ENCODE peak calls at places on chromosome 21, in five cellular contexts. Y is mammary epithelial cell, I is body of pancreas, R is ascending aorta, L is PC-9. J is an unnamed sample.

GRCh38 chr21:30234643-30235042 is 18.7 kb upstream of the CLDN8 start:
- DNase-seq in I (no peak), L (no peak), R (no peak), Y (peak), J (peak)

GRCh38 chr21:31181089-31181757 is 142.9 kb upstream of the KRTAP19-8 start:
- DNase-seq in L (no peak), I (no peak), Y (no peak), R (no peak), J (no peak)

GRCh38 chr21:36408568-36408967 is 23.4 kb downstream of the CHAF1B start:
- DNase-seq in Y (no peak), I (no peak), L (no peak), R (no peak), J (no peak)

GRCh38 chr21:30337644-30338170 is at the start of gene KRTAP27-1:
- DNase-seq in I (no peak), Y (peak), R (no peak), L (no peak), J (peak)

GRCh38 chr21:21801921-21802320 is 803.7 kb downstream of the NCAM2 start:
- DNase-seq in I (no peak), Y (no peak), L (no peak), R (no peak), J (no peak)

GRCh38 chr21:30839304-30839703 is 9.7 kb upstream of the KRTAP7-1 start:
- DNase-seq in L (no peak), Y (peak), R (no peak), I (no peak), J (peak)

GRCh38 chr21:36320421-36321324 is 676 bp downstream of the MORC3 start:
- DNase-seq in L (peak), R (peak), Y (peak), I (peak), J (peak)

GRCh38 chr21:33314096-33314495 is 10.7 kb upstream of the IFNAR1 start:
- DNase-seq in I (no peak), R (no peak), L (no peak), Y (peak), J (no peak)

GRCh38 chr21:36735201-36735515 is 36.2 kb downstream of the SIM2 start:
- DNase-seq in L (no peak), R (no peak), I (no peak), Y (no peak), J (no peak)

GRCh38 chr21:36757246-36757645 is 58.3 kb downstream of the SIM2 start:
- DNase-seq in R (no peak), Y (no peak), I (no peak), L (no peak), J (no peak)

GRCh38 chr21:36773111-36773510 is 74.2 kb downstream of the SIM2 start:
- DNase-seq in L (peak), R (peak), I (peak), Y (peak), J (peak)

GRCh38 chr21:43361493-43362296 is 65.2 kb downstream of the SIK1 start:
- DNase-seq in R (no peak), L (no peak), I (no peak), Y (peak), J (peak)

GRCh38 chr21:43362928-43363314 is 64.0 kb downstream of the SIK1 start:
- DNase-seq in L (no peak), Y (no peak), I (no peak), R (no peak), J (no peak)

GRCh38 chr21:43363506-43364260 is 63.2 kb downstream of the SIK1 start:
- DNase-seq in L (no peak), Y (no peak), I (no peak), R (no peak), J (no peak)

GRCh38 chr21:43361127-43361492 is 65.8 kb downstream of the SIK1 start:
- DNase-seq in Y (peak), R (no peak), L (no peak), I (no peak), J (no peak)

DNA sequence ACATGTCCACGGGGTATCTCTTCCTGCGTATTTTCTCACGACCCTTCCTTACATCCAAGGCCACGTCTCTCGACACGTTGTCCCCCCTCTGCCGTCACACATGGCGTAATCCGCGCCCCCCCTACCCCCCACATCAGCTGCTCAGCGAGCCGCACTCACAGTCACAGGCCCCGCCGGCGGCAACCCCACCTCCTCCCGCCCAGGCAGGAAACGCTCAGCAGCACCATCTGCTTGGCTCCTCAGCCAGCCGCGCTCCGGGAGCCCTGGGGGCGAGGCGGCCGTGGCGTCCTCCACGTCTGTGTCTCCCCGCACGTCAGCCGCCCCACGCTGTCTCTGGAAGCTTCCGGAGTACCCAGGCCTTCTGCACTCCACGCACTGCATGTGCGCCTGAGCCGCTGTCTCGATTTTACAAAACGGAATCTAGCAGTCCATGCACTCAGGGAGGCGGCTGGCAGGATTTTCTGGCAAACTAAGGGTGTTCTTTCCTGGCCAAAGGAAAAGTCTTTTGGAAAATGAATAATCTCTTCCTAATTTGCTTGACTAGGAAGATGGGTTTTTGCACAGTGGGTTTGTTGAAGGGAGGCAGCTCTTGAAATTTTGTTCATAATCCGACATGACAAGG is 64.5 kb downstream of the SIK1 start:
- DNase-seq in Y (peak), I (peak), L (no peak), R (peak), J (no peak)
- H3K27ac ChIP-seq in Y (peak), I (no peak), L (no peak), R (no peak), J (peak)

GRCh38 chr21:26801524-26801923 is 43.7 kb downstream of the ADAMTS1 start:
- DNase-seq in L (no peak), I (no peak), Y (no peak), R (no peak), J (no peak)
- H3K27ac ChIP-seq in L (no peak), I (no peak), Y (no peak), R (peak), J (no peak)

GRCh38 chr21:28913071-28913470 is 79.6 kb downstream of the LTN1 start:
- DNase-seq in L (no peak), Y (no peak), R (no peak), I (no peak), J (no peak)

GRCh38 chr21:28910280-28910887 is 82.3 kb downstream of the LTN1 start:
- DNase-seq in L (no peak), Y (no peak), I (no peak), R (no peak), J (no peak)

GRCh38 chr21:28916150-28916893 is 76.4 kb downstream of the LTN1 start:
- DNase-seq in I (no peak), L (no peak), R (no peak), Y (no peak), J (no peak)
- H3K27ac ChIP-seq in I (no peak), L (no peak), R (no peak), Y (no peak), J (no peak)

GRCh38 chr21:34576043-34576466 is 38.9 kb downstream of the RCAN1 start:
- DNase-seq in I (no peak), R (no peak), L (no peak), Y (peak), J (peak)
- H3K27ac ChIP-seq in I (no peak), R (peak), L (no peak), Y (no peak), J (peak)

GRCh38 chr21:45127937-45128336 is 53.6 kb downstream of the ADARB1 start:
- DNase-seq in L (no peak), I (no peak), R (no peak), Y (no peak), J (no peak)

GRCh38 chr21:45131537-45131999 is 57.2 kb downstream of the ADARB1 start:
- DNase-seq in Y (no peak), I (no peak), R (no peak), L (no peak), J (no peak)

GRCh38 chr21:45129231-45129923 is 55.0 kb downstream of the ADARB1 start:
- DNase-seq in Y (peak), R (no peak), I (no peak), L (peak), J (no peak)

GRCh38 chr21:45128613-45129226 is 54.3 kb downstream of the ADARB1 start:
- DNase-seq in Y (peak), I (peak), L (peak), R (peak), J (no peak)

GRCh38 chr21:45130324-45130774 is 56.0 kb downstream of the ADARB1 start:
- DNase-seq in I (no peak), Y (peak), L (no peak), R (no peak), J (no peak)
- H3K27ac ChIP-seq in I (peak), Y (no peak), L (no peak), R (peak), J (no peak)

GRCh38 chr21:41830764-41831452 is 48.2 kb downstream of the PRDM15 start:
- DNase-seq in I (no peak), L (no peak), Y (no peak), R (no peak), J (no peak)

GRCh38 chr21:41825881-41826280 is 53.3 kb downstream of the PRDM15 start:
- DNase-seq in I (no peak), R (no peak), Y (no peak), L (no peak), J (no peak)

GRCh38 chr21:41828884-41829360 is 50.2 kb downstream of the PRDM15 start:
- DNase-seq in I (no peak), L (no peak), R (no peak), Y (no peak), J (no peak)

GRCh38 chr21:41830145-41830707 is 48.9 kb downstream of the PRDM15 start:
- DNase-seq in Y (no peak), I (no peak), L (no peak), R (no peak), J (no peak)

GRCh38 chr21:41827951-41828883 is 50.9 kb downstream of the PRDM15 start:
- DNase-seq in L (no peak), R (no peak), Y (no peak), I (no peak), J (no peak)
- H3K27ac ChIP-seq in L (no peak), R (no peak), Y (no peak), I (no peak), J (no peak)

DNA sequence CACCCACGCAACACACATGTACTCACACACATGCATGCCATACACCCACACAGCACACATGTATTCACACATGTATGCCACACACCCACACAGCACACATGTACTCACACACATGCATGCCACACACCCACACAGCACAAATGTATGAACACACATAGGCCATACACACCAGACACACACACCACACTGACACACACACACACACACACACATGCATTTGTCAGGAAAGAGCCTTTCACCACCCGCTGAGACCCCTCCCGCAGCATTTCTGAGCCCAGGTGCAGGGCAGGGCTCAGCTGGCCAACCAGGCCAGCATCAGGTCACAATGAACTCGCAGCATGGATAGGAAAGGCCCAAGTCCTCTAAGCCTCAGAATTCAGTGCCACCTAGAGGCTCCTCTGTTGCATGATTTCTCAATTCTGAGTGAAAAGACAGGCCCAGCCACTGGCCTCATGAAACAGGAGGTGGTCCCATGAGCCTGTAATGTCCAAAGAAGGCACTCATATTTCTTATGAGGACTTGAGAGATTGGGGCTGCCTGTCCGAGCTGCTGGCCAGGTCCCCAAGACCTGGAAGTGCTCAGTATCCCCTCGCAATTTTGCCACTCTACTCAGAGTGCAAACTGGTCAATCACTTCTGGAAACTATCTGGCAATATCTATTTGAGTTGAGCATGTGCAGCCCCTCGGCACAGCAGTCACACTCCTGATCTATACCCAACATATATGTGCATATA is 57.3 kb downstream of the PSMG1 start:
- DNase-seq in L (peak), I (peak), R (no peak), Y (peak), J (no peak)
- H3K27ac ChIP-seq in L (no peak), I (no peak), R (peak), Y (no peak), J (no peak)